ENCODE peak calls at places on chromosomes 2 and 18, in five cellular contexts. One of them, this sample, is unnamed.

GRCh38 chr18:3350566-3351527 is 88.9 kb downstream of the MYL12B start:
- DNase-seq in H1: no peak
- DNase-seq in trophoblast cell: peak
- DNase-seq in H9: no peak
- DNase-seq in neuronal stem cell: no peak
- DNase-seq in this sample: no peak

GRCh38 chr18:67266591-67267237 is 249.8 kb downstream of the DSEL start:
- DNase-seq in H1: no peak
- DNase-seq in trophoblast cell: no peak
- DNase-seq in H9: no peak
- DNase-seq in neuronal stem cell: no peak
- DNase-seq in this sample: peak

GRCh38 chr18:33805592-33805991 is 227.6 kb downstream of the ASXL3 start:
- DNase-seq in H1: no peak
- DNase-seq in trophoblast cell: no peak
- DNase-seq in H9: no peak
- DNase-seq in neuronal stem cell: no peak
- DNase-seq in this sample: no peak

GRCh38 chr2:118850901-118851268 is 3.4 kb upstream of the EN1 start:
- DNase-seq in H1: no peak
- DNase-seq in trophoblast cell: no peak
- DNase-seq in H9: no peak
- DNase-seq in neuronal stem cell: no peak
- DNase-seq in this sample: no peak

GRCh38 chr2:128324008-128324896 is 5.6 kb upstream of the HS6ST1 start:
- DNase-seq in H1: no peak
- DNase-seq in trophoblast cell: no peak
- DNase-seq in H9: no peak
- DNase-seq in neuronal stem cell: no peak
- DNase-seq in this sample: no peak

GRCh38 chr2:29070542-29070941 is 3.8 kb downstream of the PCARE start:
- DNase-seq in H1: no peak
- DNase-seq in trophoblast cell: no peak
- DNase-seq in H9: no peak
- DNase-seq in neuronal stem cell: no peak
- DNase-seq in this sample: no peak

GRCh38 chr2:189379287-189379630 is 62.0 kb upstream of the WDR75 start:
- DNase-seq in H1: peak
- DNase-seq in trophoblast cell: peak
- DNase-seq in H9: no peak
- DNase-seq in neuronal stem cell: no peak
- DNase-seq in this sample: peak

GRCh38 chr2:233791151-233791882 is 13.2 kb downstream of the MROH2A start:
- DNase-seq in H1: no peak
- DNase-seq in trophoblast cell: no peak
- DNase-seq in H9: peak
- DNase-seq in neuronal stem cell: no peak
- DNase-seq in this sample: no peak

GRCh38 chr2:234288974-234289455 is 207.9 kb downstream of the ARL4C start:
- DNase-seq in H1: peak
- DNase-seq in trophoblast cell: peak
- DNase-seq in H9: peak
- DNase-seq in neuronal stem cell: peak
- DNase-seq in this sample: peak

GRCh38 chr2:88950010-88950409 is 258.5 kb downstream of the RPIA start:
- DNase-seq in H1: no peak
- DNase-seq in trophoblast cell: no peak
- DNase-seq in H9: no peak
- DNase-seq in neuronal stem cell: no peak
- DNase-seq in this sample: no peak

GRCh38 chr2:230942371-230942770 is 17.3 kb upstream of the GPR55 start:
- DNase-seq in H1: no peak
- DNase-seq in trophoblast cell: peak
- DNase-seq in H9: no peak
- DNase-seq in neuronal stem cell: no peak
- DNase-seq in this sample: no peak

GRCh38 chr2:190603374-190603773 is 45.5 kb upstream of the NAB1 start:
- DNase-seq in H1: no peak
- DNase-seq in trophoblast cell: no peak
- DNase-seq in H9: no peak
- DNase-seq in neuronal stem cell: no peak
- DNase-seq in this sample: no peak

GRCh38 chr2:237995036-237995435 is 28.2 kb downstream of the UBE2F start:
- DNase-seq in H1: no peak
- DNase-seq in trophoblast cell: no peak
- DNase-seq in H9: no peak
- DNase-seq in neuronal stem cell: no peak
- DNase-seq in this sample: peak

GRCh38 chr2:121897335-121897970 is 142.0 kb downstream of the TSN start:
- DNase-seq in H1: no peak
- DNase-seq in trophoblast cell: peak
- DNase-seq in H9: peak
- DNase-seq in neuronal stem cell: no peak
- DNase-seq in this sample: peak

GRCh38 chr2:144510206-144510991 is 9.5 kb downstream of the ZEB2 start:
- DNase-seq in H1: no peak
- DNase-seq in trophoblast cell: peak
- DNase-seq in H9: peak
- DNase-seq in neuronal stem cell: no peak
- DNase-seq in this sample: peak

GRCh38 chr2:11045294-11045693 is 110.0 kb upstream of the SLC66A3 start:
- DNase-seq in H1: no peak
- DNase-seq in trophoblast cell: no peak
- DNase-seq in H9: no peak
- DNase-seq in neuronal stem cell: no peak
- DNase-seq in this sample: no peak

GRCh38 chr2:160253440-160254296 is 53.6 kb upstream of the ITGB6 start:
- DNase-seq in H1: no peak
- DNase-seq in trophoblast cell: no peak
- DNase-seq in H9: no peak
- DNase-seq in neuronal stem cell: no peak
- DNase-seq in this sample: no peak

GRCh38 chr18:21997207-21998143 is 171.9 kb upstream of the GATA6 start:
- DNase-seq in H1: no peak
- DNase-seq in trophoblast cell: no peak
- DNase-seq in H9: no peak
- DNase-seq in neuronal stem cell: peak
- DNase-seq in this sample: peak

GRCh38 chr2:241505086-241505780 is 3.2 kb downstream of the STK25 start:
- DNase-seq in H1: no peak
- DNase-seq in trophoblast cell: no peak
- DNase-seq in H9: no peak
- DNase-seq in neuronal stem cell: no peak
- DNase-seq in this sample: no peak

GRCh38 chr2:207103132-207103531 is 62.6 kb downstream of the KLF7 start:
- DNase-seq in H1: no peak
- DNase-seq in trophoblast cell: peak
- DNase-seq in H9: no peak
- DNase-seq in neuronal stem cell: no peak
- DNase-seq in this sample: no peak

GRCh38 chr2:163465440-163465839 is 270.4 kb downstream of the FIGN start:
- DNase-seq in H1: no peak
- DNase-seq in trophoblast cell: no peak
- DNase-seq in H9: no peak
- DNase-seq in neuronal stem cell: no peak
- DNase-seq in this sample: peak

GRCh38 chr2:180787330-180787729 is 193.1 kb upstream of the UBE2E3 start:
- DNase-seq in H1: no peak
- DNase-seq in trophoblast cell: no peak
- DNase-seq in H9: no peak
- DNase-seq in neuronal stem cell: no peak
- DNase-seq in this sample: peak

GRCh38 chr2:209946539-209946938 is 55.9 kb upstream of the RPE start:
- DNase-seq in H1: no peak
- DNase-seq in trophoblast cell: no peak
- DNase-seq in H9: no peak
- DNase-seq in neuronal stem cell: no peak
- DNase-seq in this sample: no peak

GRCh38 chr2:218889937-218890336 is 9.3 kb downstream of the WNT10A start:
- DNase-seq in H1: no peak
- DNase-seq in trophoblast cell: no peak
- DNase-seq in H9: no peak
- DNase-seq in neuronal stem cell: no peak
- DNase-seq in this sample: no peak

GRCh38 chr2:227237786-227238185 is 73.4 kb downstream of the COL4A3 start:
- DNase-seq in H1: no peak
- DNase-seq in trophoblast cell: no peak
- DNase-seq in H9: no peak
- DNase-seq in neuronal stem cell: no peak
- DNase-seq in this sample: no peak

GRCh38 chr18:44564922-44565321 is 115.8 kb upstream of the SETBP1 start:
- DNase-seq in H1: no peak
- DNase-seq in trophoblast cell: peak
- DNase-seq in H9: no peak
- DNase-seq in neuronal stem cell: no peak
- DNase-seq in this sample: peak

GRCh38 chr2:16553222-16553621 is 112.4 kb downstream of the CYRIA start:
- DNase-seq in H1: no peak
- DNase-seq in trophoblast cell: peak
- DNase-seq in H9: peak
- DNase-seq in neuronal stem cell: peak
- DNase-seq in this sample: peak

GRCh38 chr2:145909781-145910180 is 1389.9 kb upstream of the ZEB2 start:
- DNase-seq in H1: no peak
- DNase-seq in trophoblast cell: no peak
- DNase-seq in H9: no peak
- DNase-seq in neuronal stem cell: no peak
- DNase-seq in this sample: no peak

GRCh38 chr18:32271649-32272324 is 81.9 kb downstream of the MEP1B start:
- DNase-seq in H1: no peak
- DNase-seq in trophoblast cell: peak
- DNase-seq in H9: no peak
- DNase-seq in neuronal stem cell: no peak
- DNase-seq in this sample: peak

GRCh38 chr2:136022747-136023146 is 37.3 kb upstream of the DARS1 start:
- DNase-seq in H1: no peak
- DNase-seq in trophoblast cell: no peak
- DNase-seq in H9: no peak
- DNase-seq in neuronal stem cell: no peak
- DNase-seq in this sample: peak

GRCh38 chr2:69674301-69674640 is 30.7 kb upstream of the AAK1 start:
- DNase-seq in H1: no peak
- DNase-seq in trophoblast cell: no peak
- DNase-seq in H9: no peak
- DNase-seq in neuronal stem cell: no peak
- DNase-seq in this sample: no peak

GRCh38 chr2:164840458-164840929 is 1.1 kb downstream of the COBLL1 start:
- DNase-seq in H1: no peak
- DNase-seq in trophoblast cell: no peak
- DNase-seq in H9: peak
- DNase-seq in neuronal stem cell: no peak
- DNase-seq in this sample: peak

GRCh38 chr2:20012282-20013060 is at the start of gene MATN3:
- DNase-seq in H1: no peak
- DNase-seq in trophoblast cell: peak
- DNase-seq in H9: peak
- DNase-seq in neuronal stem cell: peak
- DNase-seq in this sample: peak

GRCh38 chr2:237687666-237688065 is 60.3 kb downstream of the LRRFIP1 start:
- DNase-seq in H1: no peak
- DNase-seq in trophoblast cell: peak
- DNase-seq in H9: no peak
- DNase-seq in neuronal stem cell: no peak
- DNase-seq in this sample: peak

GRCh38 chr2:235556901-235557300 is 63.1 kb downstream of the AGAP1 start:
- DNase-seq in H1: no peak
- DNase-seq in trophoblast cell: no peak
- DNase-seq in H9: no peak
- DNase-seq in neuronal stem cell: no peak
- DNase-seq in this sample: no peak

DNA sequence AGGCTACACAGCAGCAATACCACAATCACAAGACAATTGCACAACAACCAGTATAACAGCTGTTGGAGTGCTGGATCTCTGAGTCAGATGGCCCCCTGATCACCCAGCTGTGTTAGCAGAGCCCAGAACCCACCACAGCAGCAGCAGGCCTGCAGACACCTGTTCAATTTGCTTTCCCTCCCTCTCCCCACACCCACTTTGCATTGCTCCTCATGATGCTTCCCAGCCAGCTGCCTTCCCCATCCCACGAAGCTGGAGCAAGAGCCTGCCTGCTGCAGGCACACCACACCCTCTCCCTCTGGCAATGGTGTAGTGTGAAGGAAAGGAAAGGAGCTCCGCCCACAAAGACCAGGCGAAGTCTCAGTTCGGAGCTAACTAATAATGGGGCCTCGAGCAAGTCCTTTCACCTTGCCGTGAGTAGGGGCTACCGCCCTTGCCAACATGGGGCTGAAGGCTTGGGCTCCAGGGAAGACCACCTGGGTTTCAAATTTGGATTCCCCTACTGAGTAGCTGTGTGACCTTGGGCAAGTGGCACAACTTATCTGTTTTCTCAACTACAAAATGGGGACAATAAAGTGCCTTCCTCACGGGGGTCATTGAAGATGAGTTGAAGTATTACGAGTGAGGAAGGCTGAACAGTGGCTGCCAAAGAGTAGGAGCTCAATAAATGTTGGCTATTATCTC is 19.5 kb upstream of the ZBTB7C start:
- DNase-seq in H1: no peak
- DNase-seq in trophoblast cell: no peak
- DNase-seq in H9: no peak
- DNase-seq in neuronal stem cell: no peak
- DNase-seq in this sample: peak
- H2BK12ac ChIP-seq in H1: no peak
- H2BK12ac ChIP-seq in trophoblast cell: no peak
- H2BK12ac ChIP-seq in H9: no peak
- H2BK12ac ChIP-seq in neuronal stem cell: no peak
- H2BK12ac ChIP-seq in this sample: no peak

GRCh38 chr2:73984922-73985317 is 210 bp downstream of the TET3 start:
- DNase-seq in H1: no peak
- DNase-seq in trophoblast cell: no peak
- DNase-seq in H9: no peak
- DNase-seq in neuronal stem cell: no peak
- DNase-seq in this sample: no peak
- H3K9ac ChIP-seq in H1: no peak
- H3K9ac ChIP-seq in trophoblast cell: peak
- H3K9ac ChIP-seq in H9: no peak
- H3K9ac ChIP-seq in neuronal stem cell: peak
- H3K9ac ChIP-seq in this sample: no peak

GRCh38 chr2:1004398-1004797 is 53.7 kb downstream of the SNTG2 start:
- DNase-seq in H1: no peak
- DNase-seq in trophoblast cell: no peak
- DNase-seq in H9: no peak
- DNase-seq in neuronal stem cell: no peak
- DNase-seq in this sample: no peak
- H2BK12ac ChIP-seq in H1: no peak
- H2BK12ac ChIP-seq in trophoblast cell: no peak
- H2BK12ac ChIP-seq in H9: no peak
- H2BK12ac ChIP-seq in neuronal stem cell: no peak
- H2BK12ac ChIP-seq in this sample: no peak

DNA sequence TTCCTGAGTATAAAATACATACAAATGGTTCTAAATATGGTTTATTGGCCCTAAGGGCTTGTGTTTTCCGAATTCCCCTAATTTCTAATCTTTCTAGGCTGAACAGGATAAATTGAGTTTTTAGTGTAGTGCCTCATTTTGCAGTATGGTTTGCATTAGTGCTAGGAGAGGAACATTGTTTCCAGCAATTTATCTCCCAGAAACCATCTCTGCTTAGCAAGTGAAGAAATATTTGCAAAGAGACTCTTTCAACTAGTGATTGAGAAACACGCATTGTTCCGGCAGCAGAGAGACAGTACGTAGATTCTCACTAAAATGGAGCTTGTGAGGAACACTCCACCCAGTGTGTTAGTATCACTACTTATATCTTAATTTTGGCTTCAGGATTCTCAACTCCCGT is 177.8 kb upstream of the EPAS1 start:
- DNase-seq in H1: no peak
- DNase-seq in trophoblast cell: peak
- DNase-seq in H9: no peak
- DNase-seq in neuronal stem cell: no peak
- DNase-seq in this sample: no peak
- H3K9ac ChIP-seq in H1: no peak
- H3K9ac ChIP-seq in trophoblast cell: no peak
- H3K9ac ChIP-seq in H9: no peak
- H3K9ac ChIP-seq in neuronal stem cell: no peak
- H3K9ac ChIP-seq in this sample: peak

This sample was measured in mesenchymal stem cell.